ENCODE peak calls at places on chromosomes 12 and 14, in eight cellular contexts. One of them, this sample, is unnamed.
A peak's percentile ranks its signal among the peaks of the same experiment; 100 is the strongest.

GRCh38 chr12:56991319-56991906 is 14.9 kb downstream of the ZBTB39 start:
- DNase-seq in tibial nerve: no peak
- DNase-seq in upper lobe of right lung: no peak
- DNase-seq in heart right ventricle: peak; percentile 50
- DNase-seq in psoas muscle: peak; percentile 36
- DNase-seq in Caco-2: no peak
- DNase-seq in IMR-90: no peak
- DNase-seq in aorta: peak; percentile 84
- DNase-seq in this sample: no peak

GRCh38 chr14:64654072-64654899 is 49.9 kb upstream of the PLEKHG3 start:
- DNase-seq in IMR-90: peak; percentile 96
- DNase-seq in tibial nerve: no peak
- DNase-seq in upper lobe of right lung: no peak
- DNase-seq in aorta: no peak
- DNase-seq in psoas muscle: no peak
- DNase-seq in heart right ventricle: no peak
- DNase-seq in Caco-2: peak; percentile 25
- DNase-seq in this sample: no peak

GRCh38 chr14:39229601-39230110 is 4.1 kb upstream of the MIA2 start:
- DNase-seq in psoas muscle: no peak
- DNase-seq in tibial nerve: no peak
- DNase-seq in IMR-90: no peak
- DNase-seq in aorta: no peak
- DNase-seq in upper lobe of right lung: no peak
- DNase-seq in heart right ventricle: no peak
- DNase-seq in Caco-2: no peak
- DNase-seq in this sample: no peak

GRCh38 chr14:54481695-54482094 is 7.1 kb downstream of the GMFB start:
- DNase-seq in heart right ventricle: no peak
- DNase-seq in tibial nerve: no peak
- DNase-seq in IMR-90: peak; percentile 11
- DNase-seq in Caco-2: no peak
- DNase-seq in aorta: no peak
- DNase-seq in upper lobe of right lung: no peak
- DNase-seq in psoas muscle: no peak
- DNase-seq in this sample: no peak

GRCh38 chr12:15778126-15778525 is 11.1 kb downstream of the EPS8 start:
- DNase-seq in heart right ventricle: no peak
- DNase-seq in tibial nerve: no peak
- DNase-seq in aorta: no peak
- DNase-seq in psoas muscle: no peak
- DNase-seq in IMR-90: no peak
- DNase-seq in upper lobe of right lung: no peak
- DNase-seq in Caco-2: no peak
- DNase-seq in this sample: no peak

GRCh38 chr14:75156111-75156510 is 20.3 kb downstream of the TMED10 start:
- DNase-seq in IMR-90: no peak
- DNase-seq in aorta: no peak
- DNase-seq in psoas muscle: no peak
- DNase-seq in tibial nerve: no peak
- DNase-seq in upper lobe of right lung: no peak
- DNase-seq in Caco-2: no peak
- DNase-seq in heart right ventricle: no peak
- DNase-seq in this sample: no peak

GRCh38 chr14:98189521-98189920 is 1082.5 kb downstream of the BCL11B start:
- DNase-seq in upper lobe of right lung: no peak
- DNase-seq in Caco-2: no peak
- DNase-seq in aorta: no peak
- DNase-seq in heart right ventricle: no peak
- DNase-seq in tibial nerve: no peak
- DNase-seq in IMR-90: no peak
- DNase-seq in psoas muscle: no peak
- DNase-seq in this sample: no peak

GRCh38 chr14:68557648-68558047 is 235.2 kb downstream of the ZFP36L1 start:
- DNase-seq in Caco-2: no peak
- DNase-seq in aorta: no peak
- DNase-seq in heart right ventricle: no peak
- DNase-seq in IMR-90: no peak
- DNase-seq in tibial nerve: no peak
- DNase-seq in upper lobe of right lung: no peak
- DNase-seq in psoas muscle: no peak
- DNase-seq in this sample: no peak

GRCh38 chr14:60505448-60505847 is 3.5 kb upstream of the SIX6 start:
- DNase-seq in aorta: no peak
- DNase-seq in tibial nerve: no peak
- DNase-seq in IMR-90: no peak
- DNase-seq in upper lobe of right lung: no peak
- DNase-seq in Caco-2: no peak
- DNase-seq in psoas muscle: no peak
- DNase-seq in heart right ventricle: no peak
- DNase-seq in this sample: no peak

GRCh38 chr12:63822352-63822751 is 22.1 kb upstream of the SRGAP1 start:
- DNase-seq in upper lobe of right lung: no peak
- DNase-seq in IMR-90: peak; percentile 82
- DNase-seq in tibial nerve: no peak
- DNase-seq in aorta: no peak
- DNase-seq in Caco-2: no peak
- DNase-seq in heart right ventricle: no peak
- DNase-seq in psoas muscle: no peak
- DNase-seq in this sample: no peak

GRCh38 chr12:92146865-92147264 is 1.2 kb upstream of the BTG1 start:
- DNase-seq in Caco-2: no peak
- DNase-seq in heart right ventricle: no peak
- DNase-seq in IMR-90: no peak
- DNase-seq in aorta: no peak
- DNase-seq in psoas muscle: no peak
- DNase-seq in tibial nerve: no peak
- DNase-seq in upper lobe of right lung: no peak
- DNase-seq in this sample: no peak

GRCh38 chr12:26939953-26940352 is 1.7 kb downstream of the FGFR1OP2 start:
- DNase-seq in tibial nerve: no peak
- DNase-seq in psoas muscle: no peak
- DNase-seq in Caco-2: no peak
- DNase-seq in heart right ventricle: no peak
- DNase-seq in IMR-90: no peak
- DNase-seq in upper lobe of right lung: no peak
- DNase-seq in aorta: no peak
- DNase-seq in this sample: no peak

GRCh38 chr12:52713960-52714886 is 10.9 kb upstream of the KRT77 start:
- DNase-seq in IMR-90: no peak
- DNase-seq in tibial nerve: no peak
- DNase-seq in Caco-2: no peak
- DNase-seq in upper lobe of right lung: no peak
- DNase-seq in psoas muscle: no peak
- DNase-seq in heart right ventricle: no peak
- DNase-seq in aorta: no peak
- DNase-seq in this sample: no peak

GRCh38 chr12:22283508-22283907 is 51.0 kb downstream of the ST8SIA1 start:
- DNase-seq in tibial nerve: no peak
- DNase-seq in upper lobe of right lung: no peak
- DNase-seq in IMR-90: no peak
- DNase-seq in psoas muscle: no peak
- DNase-seq in Caco-2: no peak
- DNase-seq in heart right ventricle: no peak
- DNase-seq in aorta: no peak
- DNase-seq in this sample: no peak

GRCh38 chr14:34981743-34982420 is 910 bp upstream of the SRP54 start:
- DNase-seq in tibial nerve: no peak
- DNase-seq in heart right ventricle: no peak
- DNase-seq in aorta: peak; percentile 48
- DNase-seq in IMR-90: peak; percentile 50
- DNase-seq in psoas muscle: no peak
- DNase-seq in Caco-2: peak; percentile 53
- DNase-seq in upper lobe of right lung: no peak
- DNase-seq in this sample: no peak

GRCh38 chr12:116244001-116244400 is 33.5 kb downstream of the MED13L start:
- DNase-seq in tibial nerve: no peak
- DNase-seq in IMR-90: peak; percentile 74
- DNase-seq in aorta: no peak
- DNase-seq in psoas muscle: no peak
- DNase-seq in upper lobe of right lung: no peak
- DNase-seq in heart right ventricle: no peak
- DNase-seq in Caco-2: no peak
- DNase-seq in this sample: no peak

GRCh38 chr14:80491131-80491530 is 279.8 kb upstream of the DIO2 start:
- DNase-seq in IMR-90: peak; percentile 65
- DNase-seq in Caco-2: no peak
- DNase-seq in psoas muscle: peak; percentile 49
- DNase-seq in upper lobe of right lung: no peak
- DNase-seq in aorta: peak; percentile 74
- DNase-seq in tibial nerve: peak; percentile 37
- DNase-seq in heart right ventricle: peak; percentile 39
- DNase-seq in this sample: no peak

GRCh38 chr12:6361834-6362233 is 13.5 kb downstream of the SCNN1A start:
- DNase-seq in psoas muscle: peak; percentile 62
- DNase-seq in Caco-2: no peak
- DNase-seq in IMR-90: no peak
- DNase-seq in heart right ventricle: peak; percentile 58
- DNase-seq in upper lobe of right lung: peak; percentile 80
- DNase-seq in tibial nerve: no peak
- DNase-seq in aorta: peak; percentile 84
- DNase-seq in this sample: peak; percentile 91

GRCh38 chr14:74275265-74275841 is 27.4 kb downstream of the ABCD4 start:
- DNase-seq in IMR-90: peak; percentile 74
- DNase-seq in heart right ventricle: no peak
- DNase-seq in aorta: no peak
- DNase-seq in Caco-2: no peak
- DNase-seq in psoas muscle: no peak
- DNase-seq in upper lobe of right lung: peak; percentile 37
- DNase-seq in tibial nerve: no peak
- DNase-seq in this sample: peak; percentile 80

GRCh38 chr12:69821441-69822204 is 3.4 kb upstream of the MYRFL start:
- DNase-seq in aorta: no peak
- DNase-seq in IMR-90: peak; percentile 68
- DNase-seq in tibial nerve: no peak
- DNase-seq in heart right ventricle: no peak
- DNase-seq in upper lobe of right lung: no peak
- DNase-seq in Caco-2: no peak
- DNase-seq in psoas muscle: no peak
- DNase-seq in this sample: no peak

GRCh38 chr14:69345402-69345801 is 52.7 kb downstream of the ERH start:
- DNase-seq in upper lobe of right lung: no peak
- DNase-seq in psoas muscle: no peak
- DNase-seq in Caco-2: peak; percentile 69
- DNase-seq in IMR-90: no peak
- DNase-seq in tibial nerve: no peak
- DNase-seq in aorta: no peak
- DNase-seq in heart right ventricle: no peak
- DNase-seq in this sample: no peak

GRCh38 chr12:2958432-2959193 is 584 bp upstream of the TEAD4 start:
- DNase-seq in Caco-2: peak; percentile 92
- DNase-seq in psoas muscle: peak; percentile 72
- DNase-seq in heart right ventricle: peak; percentile 72
- DNase-seq in aorta: peak; percentile 69
- DNase-seq in upper lobe of right lung: peak; percentile 86
- DNase-seq in tibial nerve: no peak
- DNase-seq in IMR-90: peak; percentile 67
- DNase-seq in this sample: peak; percentile 86

GRCh38 chr12:54056110-54056509 is 2.5 kb downstream of the HOXC4 start:
- DNase-seq in psoas muscle: no peak
- DNase-seq in Caco-2: no peak
- DNase-seq in aorta: no peak
- DNase-seq in IMR-90: no peak
- DNase-seq in upper lobe of right lung: no peak
- DNase-seq in heart right ventricle: no peak
- DNase-seq in tibial nerve: no peak
- DNase-seq in this sample: no peak
- H3K4me1 ChIP-seq in psoas muscle: no peaks in the 10 kb centered on the region
- H3K4me1 ChIP-seq in Caco-2: peaks cover 16% of the 10 kb centered on the region
- H3K4me1 ChIP-seq in aorta: no peaks in the 10 kb centered on the region
- H3K4me1 ChIP-seq in IMR-90: no peaks in the 10 kb centered on the region
- H3K4me1 ChIP-seq in upper lobe of right lung: peaks cover 11% of the 10 kb centered on the region
- H3K4me1 ChIP-seq in heart right ventricle: peaks cover 9% of the 10 kb centered on the region
- H3K4me1 ChIP-seq in tibial nerve: peaks cover 68% of the 10 kb centered on the region
- H3K4me1 ChIP-seq in this sample: no peaks in the 10 kb centered on the region

GRCh38 chr14:106635569-106635968 is 1109.2 kb downstream of the TMEM121 start:
- DNase-seq in aorta: no peak
- DNase-seq in heart right ventricle: no peak
- DNase-seq in tibial nerve: no peak
- DNase-seq in psoas muscle: no peak
- DNase-seq in upper lobe of right lung: no peak
- DNase-seq in Caco-2: no peak
- DNase-seq in IMR-90: no peak
- DNase-seq in this sample: no peak
- H3K9me3 ChIP-seq in aorta: no peaks in the 10 kb centered on the region
- H3K9me3 ChIP-seq in heart right ventricle: no peaks in the 10 kb centered on the region
- H3K9me3 ChIP-seq in tibial nerve: no peaks in the 10 kb centered on the region
- H3K9me3 ChIP-seq in psoas muscle: no peaks in the 10 kb centered on the region
- H3K9me3 ChIP-seq in upper lobe of right lung: no peaks in the 10 kb centered on the region
- H3K9me3 ChIP-seq in Caco-2: no peaks in the 10 kb centered on the region
- H3K9me3 ChIP-seq in IMR-90: peaks cover 16% of the 10 kb centered on the region
- H3K9me3 ChIP-seq in this sample: peaks cover 2% of the 10 kb centered on the region

GRCh38 chr12:109944975-109945374 is 44.9 kb downstream of the TCHP start:
- DNase-seq in psoas muscle: no peak
- DNase-seq in upper lobe of right lung: no peak
- DNase-seq in Caco-2: peak; percentile 25
- DNase-seq in heart right ventricle: peak; percentile 31
- DNase-seq in IMR-90: peak; percentile 82
- DNase-seq in aorta: peak; percentile 52
- DNase-seq in tibial nerve: no peak
- DNase-seq in this sample: no peak
- H3K4me1 ChIP-seq in psoas muscle: peaks cover 30% of the 10 kb centered on the region
- H3K4me1 ChIP-seq in upper lobe of right lung: peaks cover 29% of the 10 kb centered on the region
- H3K4me1 ChIP-seq in Caco-2: no peaks in the 10 kb centered on the region
- H3K4me1 ChIP-seq in heart right ventricle: peaks cover 56% of the 10 kb centered on the region
- H3K4me1 ChIP-seq in IMR-90: peaks cover 37% of the 10 kb centered on the region
- H3K4me1 ChIP-seq in aorta: no peaks in the 10 kb centered on the region
- H3K4me1 ChIP-seq in tibial nerve: peaks cover 65% of the 10 kb centered on the region
- H3K4me1 ChIP-seq in this sample: no peaks in the 10 kb centered on the region

GRCh38 chr12:34105392-34105933 is 83.2 kb downstream of the ALG10 start:
- DNase-seq in heart right ventricle: no peak
- DNase-seq in psoas muscle: no peak
- DNase-seq in tibial nerve: no peak
- DNase-seq in aorta: no peak
- DNase-seq in IMR-90: no peak
- DNase-seq in upper lobe of right lung: no peak
- DNase-seq in Caco-2: no peak
- DNase-seq in this sample: no peak
- H3K9me3 ChIP-seq in heart right ventricle: no peaks in the 10 kb centered on the region
- H3K9me3 ChIP-seq in psoas muscle: no peaks in the 10 kb centered on the region
- H3K9me3 ChIP-seq in tibial nerve: no peaks in the 10 kb centered on the region
- H3K9me3 ChIP-seq in aorta: no peaks in the 10 kb centered on the region
- H3K9me3 ChIP-seq in IMR-90: peaks cover 23% of the 10 kb centered on the region
- H3K9me3 ChIP-seq in upper lobe of right lung: no peaks in the 10 kb centered on the region
- H3K9me3 ChIP-seq in Caco-2: peaks cover 3% of the 10 kb centered on the region
- H3K9me3 ChIP-seq in this sample: no peaks in the 10 kb centered on the region

GRCh38 chr14:103527408-103528157 is 1.4 kb upstream of the TRMT61A start:
- DNase-seq in upper lobe of right lung: no peak
- DNase-seq in heart right ventricle: peak; percentile 19
- DNase-seq in psoas muscle: no peak
- DNase-seq in tibial nerve: no peak
- DNase-seq in aorta: no peak
- DNase-seq in Caco-2: no peak
- DNase-seq in IMR-90: no peak
- DNase-seq in this sample: no peak
- H3K4me1 ChIP-seq in upper lobe of right lung: peaks cover 40% of the 10 kb centered on the region
- H3K4me1 ChIP-seq in heart right ventricle: peaks cover 59% of the 10 kb centered on the region
- H3K4me1 ChIP-seq in psoas muscle: peaks cover 24% of the 10 kb centered on the region
- H3K4me1 ChIP-seq in tibial nerve: peaks cover 71% of the 10 kb centered on the region
- H3K4me1 ChIP-seq in aorta: no peaks in the 10 kb centered on the region
- H3K4me1 ChIP-seq in Caco-2: peaks cover 62% of the 10 kb centered on the region
- H3K4me1 ChIP-seq in IMR-90: peaks cover 11% of the 10 kb centered on the region
- H3K4me1 ChIP-seq in this sample: peaks cover 6% of the 10 kb centered on the region